ENCODE peak calls at places on chromosomes 6 and 20, in nine cellular contexts. One of them, this sample, is unnamed.

GRCh38 chr6:33732819-33733218 is 13.9 kb downstream of the IP6K3 start:
- DNase-seq in esophagus muscularis mucosa: no peak
- DNase-seq in adrenal gland: no peak
- DNase-seq in spleen: no peak
- DNase-seq in Peyer's patch: no peak
- DNase-seq in heart left ventricle: no peak
- DNase-seq in K562: no peak
- DNase-seq in uterus: no peak
- DNase-seq in gastrocnemius medialis: peak; percentile 37
- DNase-seq in this sample: no peak

GRCh38 chr6:84508334-84508733 is 256.1 kb downstream of the TBX18 start:
- DNase-seq in gastrocnemius medialis: no peak
- DNase-seq in heart left ventricle: no peak
- DNase-seq in Peyer's patch: no peak
- DNase-seq in K562: no peak
- DNase-seq in adrenal gland: no peak
- DNase-seq in spleen: no peak
- DNase-seq in uterus: no peak
- DNase-seq in esophagus muscularis mucosa: no peak
- DNase-seq in this sample: no peak

GRCh38 chr6:117555262-117555849 is 47.0 kb downstream of the GOPC start:
- DNase-seq in uterus: no peak
- DNase-seq in gastrocnemius medialis: no peak
- DNase-seq in K562: no peak
- DNase-seq in spleen: no peak
- DNase-seq in Peyer's patch: no peak
- DNase-seq in heart left ventricle: no peak
- DNase-seq in esophagus muscularis mucosa: no peak
- DNase-seq in adrenal gland: no peak
- DNase-seq in this sample: no peak

GRCh38 chr6:124968401-124968800 is 6.2 kb downstream of the RNF217 start:
- DNase-seq in Peyer's patch: no peak
- DNase-seq in gastrocnemius medialis: no peak
- DNase-seq in adrenal gland: no peak
- DNase-seq in spleen: no peak
- DNase-seq in K562: no peak
- DNase-seq in heart left ventricle: no peak
- DNase-seq in uterus: no peak
- DNase-seq in esophagus muscularis mucosa: no peak
- DNase-seq in this sample: no peak

GRCh38 chr20:35171753-35172433 is at the start of gene PROCR:
- DNase-seq in Peyer's patch: peak; percentile 89
- DNase-seq in spleen: peak; percentile 88
- DNase-seq in adrenal gland: peak; percentile 92
- DNase-seq in heart left ventricle: peak; percentile 89
- DNase-seq in uterus: peak; percentile 91
- DNase-seq in gastrocnemius medialis: peak; percentile 77
- DNase-seq in K562: peak; percentile 65
- DNase-seq in esophagus muscularis mucosa: peak; percentile 98
- DNase-seq in this sample: no peak

GRCh38 chr6:115643762-115644161 is 416.9 kb downstream of the FRK start:
- DNase-seq in heart left ventricle: no peak
- DNase-seq in spleen: no peak
- DNase-seq in uterus: no peak
- DNase-seq in Peyer's patch: no peak
- DNase-seq in K562: no peak
- DNase-seq in adrenal gland: no peak
- DNase-seq in esophagus muscularis mucosa: no peak
- DNase-seq in gastrocnemius medialis: no peak
- DNase-seq in this sample: no peak

GRCh38 chr6:42025790-42026311 is 24.5 kb upstream of the TAF8 start:
- DNase-seq in K562: no peak
- DNase-seq in adrenal gland: no peak
- DNase-seq in gastrocnemius medialis: no peak
- DNase-seq in esophagus muscularis mucosa: no peak
- DNase-seq in heart left ventricle: no peak
- DNase-seq in Peyer's patch: no peak
- DNase-seq in uterus: no peak
- DNase-seq in spleen: no peak
- DNase-seq in this sample: no peak

GRCh38 chr20:64133951-64134407 is 26.6 kb upstream of the NPBWR2 start:
- DNase-seq in adrenal gland: no peak
- DNase-seq in uterus: no peak
- DNase-seq in gastrocnemius medialis: no peak
- DNase-seq in heart left ventricle: no peak
- DNase-seq in K562: no peak
- DNase-seq in esophagus muscularis mucosa: no peak
- DNase-seq in Peyer's patch: peak; percentile 34
- DNase-seq in spleen: peak; percentile 43
- DNase-seq in this sample: no peak

GRCh38 chr6:10409160-10409765 is 5.6 kb downstream of the TFAP2A start:
- DNase-seq in uterus: no peak
- DNase-seq in adrenal gland: no peak
- DNase-seq in heart left ventricle: no peak
- DNase-seq in spleen: no peak
- DNase-seq in gastrocnemius medialis: no peak
- DNase-seq in K562: no peak
- DNase-seq in Peyer's patch: no peak
- DNase-seq in esophagus muscularis mucosa: no peak
- DNase-seq in this sample: no peak

GRCh38 chr6:149248688-149249369 is 68.7 kb upstream of the TAB2 start:
- DNase-seq in K562: no peak
- DNase-seq in spleen: no peak
- DNase-seq in gastrocnemius medialis: no peak
- DNase-seq in adrenal gland: no peak
- DNase-seq in uterus: no peak
- DNase-seq in esophagus muscularis mucosa: no peak
- DNase-seq in Peyer's patch: peak; percentile 68
- DNase-seq in heart left ventricle: no peak
- DNase-seq in this sample: no peak

GRCh38 chr6:72849346-72849745 is 227.5 kb downstream of the KCNQ5 start:
- DNase-seq in K562: no peak
- DNase-seq in esophagus muscularis mucosa: no peak
- DNase-seq in gastrocnemius medialis: no peak
- DNase-seq in Peyer's patch: no peak
- DNase-seq in heart left ventricle: no peak
- DNase-seq in uterus: no peak
- DNase-seq in spleen: no peak
- DNase-seq in adrenal gland: no peak
- DNase-seq in this sample: no peak

GRCh38 chr6:127923135-127923534 is 22.3 kb upstream of the THEMIS start:
- DNase-seq in gastrocnemius medialis: no peak
- DNase-seq in K562: no peak
- DNase-seq in esophagus muscularis mucosa: no peak
- DNase-seq in adrenal gland: no peak
- DNase-seq in Peyer's patch: no peak
- DNase-seq in uterus: no peak
- DNase-seq in spleen: no peak
- DNase-seq in heart left ventricle: no peak
- DNase-seq in this sample: no peak

GRCh38 chr6:127920804-127921203 is 19.9 kb upstream of the THEMIS start:
- DNase-seq in uterus: no peak
- DNase-seq in adrenal gland: no peak
- DNase-seq in heart left ventricle: no peak
- DNase-seq in esophagus muscularis mucosa: no peak
- DNase-seq in spleen: no peak
- DNase-seq in K562: no peak
- DNase-seq in Peyer's patch: no peak
- DNase-seq in gastrocnemius medialis: no peak
- DNase-seq in this sample: no peak

GRCh38 chr6:127921982-127922381 is 21.1 kb upstream of the THEMIS start:
- DNase-seq in heart left ventricle: no peak
- DNase-seq in esophagus muscularis mucosa: no peak
- DNase-seq in spleen: no peak
- DNase-seq in Peyer's patch: no peak
- DNase-seq in adrenal gland: no peak
- DNase-seq in K562: no peak
- DNase-seq in uterus: no peak
- DNase-seq in gastrocnemius medialis: no peak
- DNase-seq in this sample: no peak

GRCh38 chr6:127924031-127924430 is 23.2 kb upstream of the THEMIS start:
- DNase-seq in gastrocnemius medialis: no peak
- DNase-seq in K562: no peak
- DNase-seq in heart left ventricle: no peak
- DNase-seq in esophagus muscularis mucosa: no peak
- DNase-seq in adrenal gland: no peak
- DNase-seq in spleen: no peak
- DNase-seq in Peyer's patch: no peak
- DNase-seq in uterus: no peak
- DNase-seq in this sample: no peak

GRCh38 chr6:127924440-127924839 is 23.6 kb upstream of the THEMIS start:
- DNase-seq in K562: no peak
- DNase-seq in uterus: no peak
- DNase-seq in spleen: no peak
- DNase-seq in heart left ventricle: no peak
- DNase-seq in Peyer's patch: no peak
- DNase-seq in esophagus muscularis mucosa: no peak
- DNase-seq in gastrocnemius medialis: no peak
- DNase-seq in adrenal gland: no peak
- DNase-seq in this sample: no peak
- H3K27ac ChIP-seq in K562: no peak overlapping the region
- H3K27ac ChIP-seq in uterus: no peak overlapping the region
- H3K27ac ChIP-seq in spleen: no peak overlapping the region
- H3K27ac ChIP-seq in heart left ventricle: no peak overlapping the region
- H3K27ac ChIP-seq in Peyer's patch: no peak overlapping the region
- H3K27ac ChIP-seq in esophagus muscularis mucosa: no peak overlapping the region
- H3K27ac ChIP-seq in gastrocnemius medialis: no peak overlapping the region
- H3K27ac ChIP-seq in adrenal gland: no peak overlapping the region
- H3K27ac ChIP-seq in this sample: no peak overlapping the region

GRCh38 chr20:36591281-36591680 is 14.3 kb upstream of the RAB5IF start:
- DNase-seq in uterus: no peak
- DNase-seq in spleen: no peak
- DNase-seq in esophagus muscularis mucosa: no peak
- DNase-seq in adrenal gland: no peak
- DNase-seq in heart left ventricle: no peak
- DNase-seq in K562: no peak
- DNase-seq in Peyer's patch: no peak
- DNase-seq in gastrocnemius medialis: no peak
- DNase-seq in this sample: no peak

GRCh38 chr20:36593347-36593746 is 12.2 kb upstream of the RAB5IF start:
- DNase-seq in spleen: no peak
- DNase-seq in uterus: no peak
- DNase-seq in Peyer's patch: no peak
- DNase-seq in K562: no peak
- DNase-seq in adrenal gland: no peak
- DNase-seq in esophagus muscularis mucosa: no peak
- DNase-seq in heart left ventricle: no peak
- DNase-seq in gastrocnemius medialis: no peak
- DNase-seq in this sample: no peak

GRCh38 chr20:36587388-36588136 is 14.2 kb downstream of the TGIF2 start:
- DNase-seq in spleen: no peak
- DNase-seq in uterus: no peak
- DNase-seq in heart left ventricle: no peak
- DNase-seq in K562: no peak
- DNase-seq in adrenal gland: peak; percentile 68
- DNase-seq in gastrocnemius medialis: no peak
- DNase-seq in esophagus muscularis mucosa: no peak
- DNase-seq in Peyer's patch: no peak
- DNase-seq in this sample: no peak

DNA sequence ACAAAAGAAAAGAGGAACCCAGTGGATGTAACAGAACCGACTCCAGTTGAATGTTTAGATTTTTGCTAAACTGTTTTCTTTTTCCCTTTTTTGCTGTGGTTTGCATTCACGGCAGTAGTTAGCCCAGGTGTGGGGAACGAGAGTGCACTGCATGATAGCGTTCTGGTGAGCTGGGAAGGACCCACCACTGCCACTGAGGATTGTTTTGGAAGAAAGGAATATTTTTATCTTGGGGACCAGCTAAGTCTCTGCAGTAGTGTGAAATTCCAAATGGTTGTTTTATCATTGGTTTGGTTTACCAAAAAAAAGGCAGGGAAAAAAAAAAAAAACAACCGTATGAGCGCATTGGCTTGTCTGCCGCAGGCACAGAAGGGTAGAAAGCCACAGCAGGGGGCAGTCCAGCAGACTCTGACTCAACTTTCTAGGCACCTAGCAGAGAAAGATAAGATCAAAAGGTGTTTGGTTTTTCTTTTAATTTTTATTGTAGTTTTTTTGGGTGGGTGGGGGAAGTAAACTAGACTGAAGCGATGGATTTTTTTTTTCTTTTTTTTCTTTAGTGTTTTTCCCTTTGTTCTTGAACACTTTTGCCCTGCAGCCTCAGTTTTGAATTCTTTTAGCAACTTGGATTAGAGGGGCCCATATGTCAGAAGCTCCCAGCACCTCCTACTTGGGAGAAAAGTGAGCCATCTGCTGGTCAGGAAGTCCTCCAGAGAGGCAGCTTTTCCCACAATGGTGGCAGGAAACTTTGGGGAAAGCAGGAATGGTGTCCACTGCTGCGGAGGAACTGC is 13.5 kb upstream of the RAB5IF start:
- DNase-seq in spleen: no peak
- DNase-seq in uterus: peak; percentile 33
- DNase-seq in adrenal gland: no peak
- DNase-seq in esophagus muscularis mucosa: no peak
- DNase-seq in heart left ventricle: no peak
- DNase-seq in K562: peak; percentile 47
- DNase-seq in Peyer's patch: no peak
- DNase-seq in gastrocnemius medialis: no peak
- DNase-seq in this sample: no peak
- H3K4me3 ChIP-seq in spleen: no peak overlapping the region
- H3K4me3 ChIP-seq in uterus: no peak overlapping the region
- H3K4me3 ChIP-seq in adrenal gland: no peak overlapping the region
- H3K4me3 ChIP-seq in esophagus muscularis mucosa: no peak overlapping the region
- H3K4me3 ChIP-seq in heart left ventricle: no peak overlapping the region
- H3K4me3 ChIP-seq in K562: no peak overlapping the region
- H3K4me3 ChIP-seq in Peyer's patch: no peak overlapping the region
- H3K4me3 ChIP-seq in gastrocnemius medialis: no peak overlapping the region
- H3K4me3 ChIP-seq in this sample: no peak overlapping the region

GRCh38 chr20:53752971-53753879 is 159.6 kb upstream of the ZNF217 start:
- DNase-seq in spleen: no peak
- DNase-seq in heart left ventricle: no peak
- DNase-seq in uterus: no peak
- DNase-seq in K562: peak; percentile 46
- DNase-seq in esophagus muscularis mucosa: no peak
- DNase-seq in adrenal gland: no peak
- DNase-seq in Peyer's patch: no peak
- DNase-seq in gastrocnemius medialis: no peak
- DNase-seq in this sample: no peak
- TF ChIP-seq POLR2A in spleen: no peak
- TF ChIP-seq POLR2A in heart left ventricle: no peak
- TF ChIP-seq POLR2A in uterus: no peak
- TF ChIP-seq POLR2A in K562: peak; percentile 97
- TF ChIP-seq POLR2A in esophagus muscularis mucosa: no peak
- TF ChIP-seq POLR2A in adrenal gland: no peak
- TF ChIP-seq POLR2A in Peyer's patch: no peak
- TF ChIP-seq POLR2A in gastrocnemius medialis: no peak
- TF ChIP-seq POLR2A in this sample: no peak

DNA sequence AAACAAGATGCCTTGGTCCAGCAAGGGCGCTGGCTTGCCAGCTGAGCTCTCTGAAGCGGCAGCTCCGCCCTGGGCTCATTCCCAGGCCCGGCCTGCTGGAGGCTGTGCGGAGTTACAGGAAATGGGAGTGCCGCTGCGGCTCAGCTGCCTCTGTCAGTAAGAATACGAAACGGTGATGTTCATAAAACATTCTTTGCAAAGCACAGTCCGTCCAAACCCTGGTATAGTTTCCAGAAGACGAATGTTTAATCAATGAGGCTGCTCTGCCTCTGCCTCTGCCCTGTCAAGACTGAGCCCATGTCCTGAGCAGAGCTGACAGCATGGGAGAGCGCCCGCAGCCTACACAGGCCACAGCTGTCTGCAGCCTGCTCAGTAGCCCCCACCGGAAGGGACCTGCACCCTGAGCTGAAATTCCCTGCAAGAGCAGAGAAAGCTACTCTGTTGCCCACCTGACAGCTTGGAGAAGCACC is 153.3 kb upstream of the SNX9 start:
- DNase-seq in adrenal gland: peak; percentile 83
- DNase-seq in Peyer's patch: peak; percentile 81
- DNase-seq in gastrocnemius medialis: peak; percentile 76
- DNase-seq in heart left ventricle: peak; percentile 92
- DNase-seq in uterus: peak; percentile 78
- DNase-seq in spleen: peak; percentile 82
- DNase-seq in esophagus muscularis mucosa: peak; percentile 95
- DNase-seq in K562: no peak
- DNase-seq in this sample: no peak
- H3K27ac ChIP-seq in adrenal gland: no peak overlapping the region
- H3K27ac ChIP-seq in Peyer's patch: peak overlapping the region; percentile 27
- H3K27ac ChIP-seq in gastrocnemius medialis: peak overlapping the region; percentile 67
- H3K27ac ChIP-seq in heart left ventricle: peak overlapping the region; percentile 61
- H3K27ac ChIP-seq in uterus: peak overlapping the region; percentile 77
- H3K27ac ChIP-seq in spleen: peak overlapping the region; percentile 68
- H3K27ac ChIP-seq in esophagus muscularis mucosa: peak overlapping the region; percentile 64
- H3K27ac ChIP-seq in K562: no peak overlapping the region
- H3K27ac ChIP-seq in this sample: peak overlapping the region; percentile 66